ENCODE peak calls at places on chromosomes 4 and X, in four cellular contexts. B is A673, S is neural progenitor cell, F is fibroblast of lung. D is an unnamed sample. For H3K4me1, the result is how much of the 10 kb centered on the place peaks cover.

GRCh38 chr4:112196446-112196845 is 35.1 kb upstream of the AP1AR start:
- DNase-seq in F (no peak), S (peak), B (no peak), D (no peak)

GRCh38 chr4:158006973-158007372 is 165.9 kb downstream of the GASK1B start:
- DNase-seq in F (no peak), B (peak), S (no peak), D (no peak)

GRCh38 chrX:153638436-153639176 is 8.4 kb upstream of the DUSP9 start:
- DNase-seq in S (no peak), F (no peak), B (no peak), D (no peak)

GRCh38 chr4:52126946-52127345 is 75.8 kb downstream of the SPATA18 start:
- DNase-seq in S (no peak), B (peak), F (no peak), D (no peak)

GRCh38 chr4:183760326-183760725 is 101.2 kb downstream of the TRAPPC11 start:
- DNase-seq in B (no peak), F (no peak), S (no peak), D (no peak)

GRCh38 chrX:102546818-102547493 is 30.4 kb upstream of the TMSB15A start:
- DNase-seq in S (peak), B (no peak), F (no peak), D (peak)

GRCh38 chr4:2178986-2179385 is 62.9 kb downstream of the HAUS3 start:
- DNase-seq in B (no peak), F (no peak), S (no peak), D (no peak)

GRCh38 chrX:66622209-66622608 is 16.7 kb downstream of the EDA2R start:
- DNase-seq in S (no peak), B (no peak), F (peak), D (no peak)

GRCh38 chrX:43813898-43814297 is 68.4 kb downstream of the MAOB start:
- DNase-seq in S (peak), B (peak), F (peak), D (no peak)

GRCh38 chr4:151842430-151843079 is 81.7 kb upstream of the GATB start:
- DNase-seq in S (no peak), B (no peak), F (no peak), D (no peak)

GRCh38 chr4:112029642-112030235 is 115.5 kb upstream of the FAM241A start:
- DNase-seq in F (no peak), S (peak), B (peak), D (no peak)

GRCh38 chrX:12223650-12224049 is 85.4 kb downstream of the FRMPD4 start:
- DNase-seq in S (no peak), F (peak), B (no peak), D (no peak)

GRCh38 chr4:155582971-155583437 is 83.6 kb upstream of the GUCY1A1 start:
- DNase-seq in S (no peak), B (peak), F (peak), D (no peak)

GRCh38 chrX:41720125-41720780 is 3.7 kb upstream of the GPR82 start:
- DNase-seq in S (no peak), F (peak), B (no peak), D (peak)

GRCh38 chr4:127920521-127920920 is 39.8 kb downstream of the PLK4 start:
- DNase-seq in F (no peak), B (no peak), S (no peak), D (no peak)

GRCh38 chr4:173167793-173168395 is 717 bp upstream of the GALNT7 start:
- DNase-seq in B (peak), S (peak), F (peak), D (peak)

GRCh38 chrX:2984342-2984741 is 22.0 kb upstream of the ARSH start:
- DNase-seq in B (no peak), F (no peak), S (no peak), D (no peak)

GRCh38 chr4:108810087-108810486 is 47.2 kb upstream of the ETNPPL start:
- DNase-seq in F (no peak), B (no peak), S (no peak), D (no peak)

DNA sequence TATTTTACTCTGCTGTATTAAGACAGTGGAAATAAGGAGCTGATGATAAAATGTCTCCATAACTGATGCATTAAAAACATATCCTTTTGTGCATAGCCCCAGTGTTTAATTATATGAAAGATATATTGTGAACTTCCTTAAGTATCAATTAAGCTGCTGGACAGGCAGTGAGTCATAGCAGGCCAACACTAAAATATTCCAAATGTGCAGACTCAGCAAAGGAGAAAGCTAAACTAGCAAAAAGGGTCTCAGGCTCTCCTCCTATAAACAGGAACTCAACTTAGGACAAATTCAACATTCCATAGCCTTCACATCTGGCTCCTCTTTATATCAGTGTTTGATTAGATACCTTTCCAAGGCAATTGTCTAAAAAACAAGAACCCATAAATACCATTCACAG is 15.6 kb downstream of the TNMD start:
- DNase-seq in F (no peak), B (no peak), S (no peak), D (no peak)
- H3K27ac ChIP-seq in F (no peak), B (no peak), S (no peak), D (no peak)

GRCh38 chr4:152929888-152930287 is 6.2 kb upstream of the FHDC1 start:
- DNase-seq in B (no peak), F (no peak), S (peak), D (no peak)
- H3K4me1 ChIP-seq in B (under half), F (under half), S (under half), D (under half)

GRCh38 chr4:20266215-20267082 is 14.7 kb downstream of the SLIT2 start:
- DNase-seq in F (peak), S (no peak), B (no peak), D (no peak)
- H3K27ac ChIP-seq in F (no peak), S (no peak), B (no peak), D (no peak)

GRCh38 chr4:8188743-8189550 is 10.1 kb upstream of the SH3TC1 start:
- DNase-seq in B (no peak), F (no peak), S (no peak), D (no peak)

GRCh38 chr4:8186883-8187282 is 12.2 kb upstream of the SH3TC1 start:
- DNase-seq in S (no peak), B (no peak), F (no peak), D (no peak)

GRCh38 chr4:8191136-8191747 is 7.8 kb upstream of the SH3TC1 start:
- DNase-seq in F (peak), B (no peak), S (no peak), D (no peak)

GRCh38 chr4:8188085-8188484 is 11.0 kb upstream of the SH3TC1 start:
- DNase-seq in F (no peak), S (no peak), B (no peak), D (no peak)

GRCh38 chr4:8189551-8190466 is 9.3 kb upstream of the SH3TC1 start:
- DNase-seq in B (no peak), F (no peak), S (no peak), D (no peak)
- H3K4me1 ChIP-seq in B (under half), F (under half), S (under half), D (under half)

GRCh38 chr4:110816367-110816766 is 193.5 kb upstream of the PITX2 start:
- DNase-seq in F (no peak), B (no peak), S (no peak), D (no peak)
- H3K27ac ChIP-seq in F (no peak), B (no peak), S (no peak), D (no peak)

GRCh38 chr4:147044241-147044640 is 98.6 kb upstream of the TTC29 start:
- DNase-seq in S (no peak), B (no peak), F (no peak), D (no peak)

GRCh38 chr4:147042046-147042445 is 96.4 kb upstream of the TTC29 start:
- DNase-seq in B (no peak), F (no peak), S (no peak), D (no peak)

GRCh38 chr4:147039991-147040575 is 94.4 kb upstream of the TTC29 start:
- DNase-seq in S (no peak), B (no peak), F (no peak), D (no peak)

GRCh38 chr4:147040874-147041273 is 95.2 kb upstream of the TTC29 start:
- DNase-seq in S (no peak), B (no peak), F (no peak), D (no peak)

DNA sequence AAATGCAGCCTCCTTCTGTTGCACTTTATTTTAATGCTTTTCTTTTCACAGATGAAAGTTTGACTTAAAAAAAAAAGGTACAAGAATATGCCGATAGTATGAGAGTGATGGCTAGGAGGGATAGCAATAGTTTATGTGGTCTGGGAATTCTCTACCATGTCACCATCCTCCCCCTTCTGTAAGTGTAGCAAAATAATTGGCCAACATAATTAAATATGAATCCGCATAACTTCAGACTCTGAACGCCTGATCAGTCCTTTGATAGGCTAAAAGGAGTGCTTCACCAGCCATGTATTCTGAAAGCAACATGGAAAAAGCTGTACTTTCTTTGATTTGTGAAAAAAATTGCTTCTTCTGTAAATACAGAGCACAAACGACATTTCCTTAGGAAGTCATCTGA is 95.7 kb upstream of the TTC29 start:
- DNase-seq in F (no peak), S (no peak), B (no peak), D (no peak)
- H3K4me1 ChIP-seq in F (under half), S (under half), B (under half), D (under half)

GRCh38 chr4:139938414-139938813 is 215.6 kb downstream of the MAML3 start:
- DNase-seq in F (no peak), B (no peak), S (no peak), D (no peak)

GRCh38 chr4:139942284-139942683 is 211.7 kb downstream of the MAML3 start:
- DNase-seq in F (no peak), S (no peak), B (no peak), D (no peak)

GRCh38 chr4:139940600-139940999 is 213.4 kb downstream of the MAML3 start:
- DNase-seq in F (no peak), B (no peak), S (no peak), D (no peak)

GRCh38 chr4:139943277-139943676 is 210.7 kb downstream of the MAML3 start:
- DNase-seq in S (peak), B (no peak), F (peak), D (no peak)
- H3K27ac ChIP-seq in S (no peak), B (no peak), F (no peak), D (no peak)

GRCh38 chr4:87012265-87012953 is 77.6 kb downstream of the AFF1 start:
- DNase-seq in B (no peak), F (no peak), S (no peak), D (peak)

GRCh38 chr4:87009095-87009648 is 74.4 kb downstream of the AFF1 start:
- DNase-seq in F (no peak), S (no peak), B (no peak), D (no peak)

GRCh38 chr4:87014284-87014782 is 79.5 kb downstream of the AFF1 start:
- DNase-seq in F (no peak), S (no peak), B (peak), D (no peak)

GRCh38 chr4:87010192-87010591 is 75.4 kb downstream of the AFF1 start:
- DNase-seq in B (no peak), S (no peak), F (no peak), D (no peak)

DNA sequence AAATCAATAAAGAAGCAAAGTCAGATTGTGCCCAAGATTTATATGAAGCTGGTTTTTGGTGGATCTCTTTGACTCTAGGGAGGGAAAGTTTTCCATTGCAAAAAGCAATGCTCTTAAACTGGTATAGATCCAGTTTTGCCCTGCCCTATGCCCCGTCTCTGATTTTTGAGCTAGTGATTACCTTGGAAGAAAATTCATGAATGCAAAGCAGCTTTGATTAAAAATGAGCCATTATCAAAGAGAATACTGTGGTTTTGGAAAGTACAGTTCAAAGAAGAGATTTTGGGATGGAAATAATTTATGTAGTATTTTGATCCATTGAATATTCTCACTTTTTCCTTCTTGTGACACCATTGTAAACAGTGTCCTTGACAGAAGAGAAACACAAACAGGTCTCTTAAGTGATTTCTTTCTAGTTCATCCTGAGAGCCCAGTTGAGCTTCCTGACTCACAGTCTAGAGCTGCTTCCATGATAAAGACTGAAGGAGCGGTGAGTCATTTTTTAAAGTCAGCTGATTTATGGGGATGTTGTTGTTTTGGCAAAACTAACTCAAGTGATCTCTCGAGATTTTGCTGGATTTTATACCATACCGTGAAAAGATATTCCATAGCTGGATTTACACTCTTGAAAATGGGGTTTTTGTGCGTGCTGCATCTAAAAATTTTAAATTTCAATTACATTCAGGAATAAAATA is 76.7 kb downstream of the AFF1 start:
- DNase-seq in B (peak), S (no peak), F (peak), D (no peak)
- H3K4me1 ChIP-seq in B (half or more), S (under half), F (under half), D (half or more)

DNA sequence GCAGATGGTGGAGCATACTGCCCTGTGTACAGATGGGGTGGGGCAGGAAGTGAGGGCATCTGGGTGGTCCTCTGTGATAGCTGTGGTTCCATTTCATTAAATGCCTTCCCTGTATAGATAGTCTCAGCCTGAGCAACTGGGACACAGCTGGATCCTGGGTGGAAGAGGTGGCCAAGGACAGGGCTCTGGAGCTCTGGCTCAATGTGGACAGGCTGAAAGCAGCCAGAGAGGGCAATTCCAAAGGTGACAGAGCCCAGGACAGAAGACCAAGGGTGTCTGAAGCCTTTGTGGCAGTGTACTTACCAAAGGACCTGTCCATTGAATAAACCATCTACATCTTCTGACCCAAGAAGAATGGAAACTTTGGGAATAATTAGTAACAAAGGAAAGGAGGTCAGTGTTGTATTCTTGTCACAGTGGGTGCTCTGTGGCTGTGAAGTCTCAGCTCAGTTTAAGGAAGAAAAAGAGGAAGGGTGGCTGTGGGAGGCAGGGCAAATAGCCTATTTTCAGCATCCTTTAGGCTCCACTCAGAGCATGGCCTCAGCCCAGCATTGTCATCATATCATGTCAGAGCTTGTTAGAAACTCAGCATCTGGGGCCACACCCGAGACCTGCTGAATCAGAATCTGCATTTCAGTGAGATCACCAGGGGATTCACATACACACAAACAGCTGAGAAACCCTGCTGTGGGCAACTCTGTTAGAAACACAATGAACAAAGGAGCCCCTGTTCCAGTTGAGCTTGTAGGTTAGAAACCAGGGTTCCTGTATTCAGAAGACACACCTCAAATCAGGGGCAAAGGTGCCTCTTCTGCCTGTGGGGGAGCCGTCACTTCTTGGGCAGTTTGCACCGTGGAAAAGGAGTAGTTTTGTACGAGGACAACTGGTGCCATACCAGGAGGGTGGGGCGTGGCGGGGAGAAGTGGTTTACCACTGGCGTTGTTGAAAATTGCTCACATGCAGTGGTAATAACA is 168.6 kb downstream of the PTTG2 start:
- DNase-seq in F (peak), B (no peak), S (peak), D (peak)
- H3K27ac ChIP-seq in F (peak), B (no peak), S (no peak), D (peak)

GRCh38 chrX:130094712-130095111 is 15.6 kb downstream of the ELF4 start:
- DNase-seq in S (no peak), F (no peak), B (no peak), D (no peak)
- H3K4me1 ChIP-seq in S (under half), F (under half), B (under half), D (half or more)